ENCODE peak calls at places on chromosomes 7 and 10, in eight cellular contexts. R is NCI-H2081; D is GOT3; A is activated naive CD4-positive, alpha-beta T cell; B is SHP77; Y is HuH-7; C is brain microvascular endothelial cell; Q is coronary artery. U is an unnamed sample.

GRCh38 chr7:2675256-2675764 is 12.7 kb upstream of the AMZ1 start:
- DNase-seq in R (no peak), D (no peak), A (no peak), B (no peak), Y (no peak), C (no peak), Q (no peak), U (no peak)

GRCh38 chr7:91644251-91644650 is 236.3 kb downstream of the MTERF1 start:
- DNase-seq in R (no peak), D (no peak), A (no peak), B (no peak), Y (no peak), C (no peak), Q (no peak), U (no peak)

GRCh38 chr7:148697950-148698396 is 730 bp upstream of the CUL1 start:
- DNase-seq in R (peak; percentile 58), D (no peak), A (no peak), B (no peak), Y (no peak), C (no peak), Q (no peak), U (no peak)

GRCh38 chr10:44628921-44629320 is 244.0 kb upstream of the CXCL12 start:
- DNase-seq in R (no peak), D (no peak), A (no peak), B (no peak), Y (no peak), C (peak; percentile 68), Q (no peak), U (no peak)

GRCh38 chr10:64093946-64094560 is 572.9 kb downstream of the REEP3 start:
- DNase-seq in R (no peak), D (no peak), A (no peak), B (no peak), Y (no peak), C (no peak), Q (no peak), U (no peak)

GRCh38 chr10:35005868-35006267 is 84.3 kb downstream of the CUL2 start:
- DNase-seq in R (no peak), D (no peak), A (no peak), B (no peak), Y (no peak), C (peak; percentile 88), Q (no peak), U (no peak)

GRCh38 chr7:6476596-6477374 is 29.0 kb upstream of the DAGLB start:
- DNase-seq in R (no peak), D (no peak), A (no peak), B (no peak), Y (no peak), C (no peak), Q (no peak), U (no peak)

GRCh38 chr7:73964786-73965185 is 63.2 kb upstream of the ELN start:
- DNase-seq in R (no peak), D (no peak), A (no peak), B (no peak), Y (no peak), C (no peak), Q (no peak), U (no peak)

GRCh38 chr7:107628461-107629064 is 32.1 kb upstream of the SLC26A4 start:
- DNase-seq in R (no peak), D (no peak), A (no peak), B (no peak), Y (no peak), C (no peak), Q (no peak), U (no peak)

GRCh38 chr10:31157125-31157983 is 125.7 kb upstream of the ZNF438 start:
- DNase-seq in R (peak; percentile 86), D (no peak), A (no peak), B (peak; percentile 54), Y (no peak), C (no peak), Q (no peak), U (peak; percentile 31)

GRCh38 chr10:85655394-85655793 is 711.2 kb downstream of the GRID1 start:
- DNase-seq in R (no peak), D (no peak), A (no peak), B (no peak), Y (no peak), C (peak; percentile 22), Q (no peak), U (no peak)

GRCh38 chr10:88618496-88618895 is 31.9 kb downstream of the LIPJ start:
- DNase-seq in R (no peak), D (no peak), A (no peak), B (no peak), Y (no peak), C (no peak), Q (no peak), U (no peak)

GRCh38 chr7:137771679-137772078 is 75.1 kb downstream of the DGKI start:
- DNase-seq in R (no peak), D (no peak), A (no peak), B (no peak), Y (no peak), C (peak; percentile 91), Q (no peak), U (no peak)

GRCh38 chr10:91556691-91557529 is 76.0 kb downstream of the PPP1R3C start:
- DNase-seq in R (peak; percentile 18), D (no peak), A (no peak), B (no peak), Y (peak; percentile 30), C (no peak), Q (no peak), U (no peak)

GRCh38 chr10:485776-486572 is 203.5 kb downstream of the DIP2C start:
- DNase-seq in R (peak; percentile 38), D (no peak), A (no peak), B (no peak), Y (no peak), C (no peak), Q (peak; percentile 49), U (peak; percentile 6)

GRCh38 chr7:16071246-16071857 is 350.0 kb downstream of the CRPPA start:
- DNase-seq in R (peak; percentile 79), D (no peak), A (no peak), B (peak; percentile 81), Y (peak; percentile 26), C (peak; percentile 25), Q (no peak), U (peak; percentile 43)

GRCh38 chr7:46549892-46550639 is 629.0 kb upstream of the IGFBP3 start:
- DNase-seq in R (no peak), D (no peak), A (no peak), B (no peak), Y (no peak), C (no peak), Q (no peak), U (no peak)

GRCh38 chr10:93435621-93436385 is 46.3 kb downstream of the MYOF start:
- DNase-seq in R (no peak), D (no peak), A (no peak), B (no peak), Y (peak; percentile 66), C (peak; percentile 61), Q (no peak), U (no peak)

GRCh38 chr7:112791465-112792168 is 1.4 kb upstream of the TMEM168 start:
- DNase-seq in R (no peak), D (no peak), A (no peak), B (no peak), Y (peak; percentile 23), C (no peak), Q (no peak), U (no peak)

GRCh38 chr10:112375721-112376577 is 2.0 kb downstream of the ACSL5 start:
- DNase-seq in R (no peak), D (no peak), A (no peak), B (no peak), Y (no peak), C (peak; percentile 9), Q (peak; percentile 72), U (no peak)

GRCh38 chr7:2523941-2524807 is 4.6 kb downstream of the LFNG start:
- DNase-seq in R (peak; percentile 99), D (no peak), A (no peak), B (peak; percentile 98), Y (no peak), C (no peak), Q (no peak), U (no peak)

GRCh38 chr10:19683965-19684364 is 132.3 kb upstream of the PLXDC2 start:
- DNase-seq in R (no peak), D (no peak), A (no peak), B (no peak), Y (no peak), C (peak; percentile 63), Q (no peak), U (no peak)

GRCh38 chr7:100570954-100571828 is 2.5 kb downstream of the SAP25 start:
- DNase-seq in R (no peak), D (no peak), A (no peak), B (no peak), Y (no peak), C (no peak), Q (no peak), U (no peak)

GRCh38 chr7:111855161-111855841 is 293.0 kb upstream of the IMMP2L start:
- DNase-seq in R (peak; percentile 38), D (no peak), A (no peak), B (peak; percentile 21), Y (peak; percentile 47), C (peak; percentile 65), Q (no peak), U (peak; percentile 30)

GRCh38 chr7:148856891-148857290 is 27.2 kb downstream of the EZH2 start:
- DNase-seq in R (no peak), D (no peak), A (no peak), B (no peak), Y (no peak), C (peak; percentile 14), Q (no peak), U (no peak)

GRCh38 chr7:150003304-150003810 is 129.6 kb downstream of the ATP6V0E2 start:
- DNase-seq in R (no peak), D (no peak), A (no peak), B (no peak), Y (no peak), C (no peak), Q (no peak), U (no peak)

GRCh38 chr10:119595134-119595714 is 1.5 kb downstream of the TIAL1 start:
- DNase-seq in R (no peak), D (no peak), A (no peak), B (no peak), Y (no peak), C (peak; percentile 14), Q (no peak), U (no peak)